ENCODE peak calls at places on chromosomes 5 and 9, in four cellular contexts. One of them, this sample, is unnamed.

GRCh38 chr5:177357459-177358332 is at the start of gene RGS14:
- DNase-seq in H9: no peak
- DNase-seq in IMR-90: peak
- DNase-seq in H1: no peak
- DNase-seq in this sample: no peak

GRCh38 chr9:36862206-36863145 is 171.6 kb downstream of the PAX5 start:
- DNase-seq in H9: peak
- DNase-seq in H1: peak
- DNase-seq in IMR-90: peak
- DNase-seq in this sample: peak

GRCh38 chr9:17829812-17830385 is 251.0 kb downstream of the SH3GL2 start:
- DNase-seq in IMR-90: no peak
- DNase-seq in H9: peak
- DNase-seq in H1: no peak
- DNase-seq in this sample: peak

GRCh38 chr5:10162468-10162867 is 87.2 kb downstream of the ATPSCKMT start:
- DNase-seq in H9: no peak
- DNase-seq in H1: no peak
- DNase-seq in IMR-90: no peak
- DNase-seq in this sample: peak

GRCh38 chr5:75734913-75735789 is 17.9 kb upstream of the POC5 start:
- DNase-seq in H1: peak
- DNase-seq in H9: peak
- DNase-seq in IMR-90: peak
- DNase-seq in this sample: peak

GRCh38 chr9:2809692-2810423 is 34.0 kb downstream of the PUM3 start:
- DNase-seq in H1: no peak
- DNase-seq in IMR-90: peak
- DNase-seq in H9: peak
- DNase-seq in this sample: peak

GRCh38 chr9:9341203-9341602 is 1271.6 kb downstream of the PTPRD start:
- DNase-seq in IMR-90: no peak
- DNase-seq in H1: no peak
- DNase-seq in H9: no peak
- DNase-seq in this sample: no peak

GRCh38 chr9:117916291-117916690 is 212.1 kb downstream of the TLR4 start:
- DNase-seq in H9: no peak
- DNase-seq in H1: no peak
- DNase-seq in IMR-90: no peak
- DNase-seq in this sample: no peak

GRCh38 chr9:69145148-69145547 is 28.9 kb upstream of the TJP2 start:
- DNase-seq in H1: peak
- DNase-seq in H9: peak
- DNase-seq in IMR-90: no peak
- DNase-seq in this sample: no peak

GRCh38 chr5:119397518-119398380 is 41.9 kb downstream of the TNFAIP8 start:
- DNase-seq in H1: no peak
- DNase-seq in H9: no peak
- DNase-seq in IMR-90: peak
- DNase-seq in this sample: no peak

GRCh38 chr9:20551835-20552234 is 70.5 kb downstream of the MLLT3 start:
- DNase-seq in H9: no peak
- DNase-seq in H1: no peak
- DNase-seq in IMR-90: no peak
- DNase-seq in this sample: no peak

GRCh38 chr9:93087971-93088655 is 7.9 kb upstream of the CARD19 start:
- DNase-seq in H1: no peak
- DNase-seq in IMR-90: no peak
- DNase-seq in H9: no peak
- DNase-seq in this sample: no peak

GRCh38 chr5:116395178-116395577 is 179.4 kb downstream of the SEMA6A start:
- DNase-seq in H9: no peak
- DNase-seq in IMR-90: no peak
- DNase-seq in H1: no peak
- DNase-seq in this sample: no peak

GRCh38 chr9:87290241-87290700 is 207.4 kb upstream of the DAPK1 start:
- DNase-seq in H1: no peak
- DNase-seq in IMR-90: peak
- DNase-seq in H9: no peak
- DNase-seq in this sample: no peak

GRCh38 chr9:125437771-125438221 is 176.2 kb downstream of the GAPVD1 start:
- DNase-seq in IMR-90: no peak
- DNase-seq in H1: no peak
- DNase-seq in H9: peak
- DNase-seq in this sample: no peak

GRCh38 chr5:373710-374602 is 52.4 kb downstream of the AHRR start:
- DNase-seq in IMR-90: peak
- DNase-seq in H9: peak
- DNase-seq in H1: peak
- DNase-seq in this sample: no peak

GRCh38 chr5:128329542-128329941 is 208.5 kb downstream of the FBN2 start:
- DNase-seq in IMR-90: no peak
- DNase-seq in H1: no peak
- DNase-seq in H9: no peak
- DNase-seq in this sample: no peak

GRCh38 chr5:26482076-26482816 is 556.1 kb downstream of the CDH9 start:
- DNase-seq in H9: no peak
- DNase-seq in H1: no peak
- DNase-seq in IMR-90: no peak
- DNase-seq in this sample: no peak

GRCh38 chr9:14051459-14051858 is 262.5 kb downstream of the NFIB start:
- DNase-seq in H9: no peak
- DNase-seq in H1: no peak
- DNase-seq in IMR-90: no peak
- DNase-seq in this sample: no peak

GRCh38 chr5:80153586-80154126 is 102.2 kb downstream of the SERINC5 start:
- DNase-seq in H9: no peak
- DNase-seq in IMR-90: no peak
- DNase-seq in H1: no peak
- DNase-seq in this sample: no peak

GRCh38 chr5:14449052-14449661 is 132.4 kb upstream of the OTULINL start:
- DNase-seq in H1: no peak
- DNase-seq in IMR-90: peak
- DNase-seq in H9: no peak
- DNase-seq in this sample: peak

GRCh38 chr9:81559197-81559596 is 130.2 kb downstream of the TLE1 start:
- DNase-seq in IMR-90: no peak
- DNase-seq in H1: no peak
- DNase-seq in H9: no peak
- DNase-seq in this sample: no peak

GRCh38 chr5:10331341-10331796 is 22.1 kb upstream of the MARCHF6 start:
- DNase-seq in H9: no peak
- DNase-seq in H1: no peak
- DNase-seq in IMR-90: peak
- DNase-seq in this sample: no peak

GRCh38 chr5:76250463-76250862 is 152.6 kb upstream of the IQGAP2 start:
- DNase-seq in IMR-90: no peak
- DNase-seq in H9: no peak
- DNase-seq in H1: no peak
- DNase-seq in this sample: no peak

GRCh38 chr9:135356796-135357195 is 122.8 kb upstream of the PPP1R26 start:
- DNase-seq in IMR-90: no peak
- DNase-seq in H9: no peak
- DNase-seq in H1: no peak
- DNase-seq in this sample: no peak

GRCh38 chr5:90747693-90748092 is 189.1 kb downstream of the ADGRV1 start:
- DNase-seq in H1: no peak
- DNase-seq in H9: no peak
- DNase-seq in IMR-90: no peak
- DNase-seq in this sample: peak

GRCh38 chr9:30967484-30967883 is 1417.0 kb upstream of the ACO1 start:
- DNase-seq in IMR-90: no peak
- DNase-seq in H9: no peak
- DNase-seq in H1: no peak
- DNase-seq in this sample: peak

GRCh38 chr9:15219511-15219910 is 87.5 kb downstream of the TTC39B start:
- DNase-seq in H1: no peak
- DNase-seq in IMR-90: no peak
- DNase-seq in H9: no peak
- DNase-seq in this sample: peak

GRCh38 chr5:176548967-176549444 is at the start of gene CDHR2:
- DNase-seq in H9: no peak
- DNase-seq in IMR-90: no peak
- DNase-seq in H1: no peak
- DNase-seq in this sample: no peak

GRCh38 chr5:145579336-145579735 is 255.8 kb downstream of the PRELID2 start:
- DNase-seq in H9: no peak
- DNase-seq in IMR-90: no peak
- DNase-seq in H1: no peak
- DNase-seq in this sample: no peak

GRCh38 chr5:13472834-13473233 is 471.7 kb downstream of the DNAH5 start:
- DNase-seq in H1: no peak
- DNase-seq in IMR-90: no peak
- DNase-seq in H9: no peak
- DNase-seq in this sample: no peak

GRCh38 chr5:169302491-169303118 is 1.7 kb upstream of the SLIT3 start:
- DNase-seq in H1: peak
- DNase-seq in H9: peak
- DNase-seq in IMR-90: peak
- DNase-seq in this sample: peak

GRCh38 chr5:15664961-15665360 is 165.0 kb downstream of the FBXL7 start:
- DNase-seq in IMR-90: peak
- DNase-seq in H9: no peak
- DNase-seq in H1: no peak
- DNase-seq in this sample: no peak

GRCh38 chr5:68086857-68087256 is 128.7 kb upstream of the PIK3R1 start:
- DNase-seq in IMR-90: peak
- DNase-seq in H1: no peak
- DNase-seq in H9: no peak
- DNase-seq in this sample: no peak

GRCh38 chr5:88158056-88158455 is 110.6 kb downstream of the TMEM161B start:
- DNase-seq in H1: no peak
- DNase-seq in H9: no peak
- DNase-seq in IMR-90: no peak
- DNase-seq in this sample: no peak

GRCh38 chr5:123035950-123036390 is 555 bp downstream of the PPIC start:
- DNase-seq in H1: peak
- DNase-seq in IMR-90: peak
- DNase-seq in H9: peak
- DNase-seq in this sample: peak

GRCh38 chr5:56625577-56625976 is 189.8 kb upstream of the MAP3K1 start:
- DNase-seq in H1: no peak
- DNase-seq in H9: no peak
- DNase-seq in IMR-90: peak
- DNase-seq in this sample: no peak

GRCh38 chr5:110865400-110866094 is 126.7 kb downstream of the SLC25A46 start:
- DNase-seq in IMR-90: peak
- DNase-seq in H1: peak
- DNase-seq in H9: peak
- DNase-seq in this sample: peak

GRCh38 chr9:130263601-130264413 is 1.8 kb upstream of the HMCN2 start:
- DNase-seq in H9: no peak
- DNase-seq in IMR-90: no peak
- DNase-seq in H1: no peak
- DNase-seq in this sample: peak
- H2AK5ac ChIP-seq in H9: no peak
- H2AK5ac ChIP-seq in IMR-90: no peak
- H2AK5ac ChIP-seq in H1: no peak
- H2AK5ac ChIP-seq in this sample: no peak

GRCh38 chr5:134819404-134819963 is 26.3 kb upstream of the C5orf24 start:
- DNase-seq in H9: no peak
- DNase-seq in IMR-90: no peak
- DNase-seq in H1: no peak
- DNase-seq in this sample: no peak
- H4K5ac ChIP-seq in H9: no peak
- H4K5ac ChIP-seq in IMR-90: no peak
- H4K5ac ChIP-seq in H1: no peak
- H4K5ac ChIP-seq in this sample: no peak

DNA sequence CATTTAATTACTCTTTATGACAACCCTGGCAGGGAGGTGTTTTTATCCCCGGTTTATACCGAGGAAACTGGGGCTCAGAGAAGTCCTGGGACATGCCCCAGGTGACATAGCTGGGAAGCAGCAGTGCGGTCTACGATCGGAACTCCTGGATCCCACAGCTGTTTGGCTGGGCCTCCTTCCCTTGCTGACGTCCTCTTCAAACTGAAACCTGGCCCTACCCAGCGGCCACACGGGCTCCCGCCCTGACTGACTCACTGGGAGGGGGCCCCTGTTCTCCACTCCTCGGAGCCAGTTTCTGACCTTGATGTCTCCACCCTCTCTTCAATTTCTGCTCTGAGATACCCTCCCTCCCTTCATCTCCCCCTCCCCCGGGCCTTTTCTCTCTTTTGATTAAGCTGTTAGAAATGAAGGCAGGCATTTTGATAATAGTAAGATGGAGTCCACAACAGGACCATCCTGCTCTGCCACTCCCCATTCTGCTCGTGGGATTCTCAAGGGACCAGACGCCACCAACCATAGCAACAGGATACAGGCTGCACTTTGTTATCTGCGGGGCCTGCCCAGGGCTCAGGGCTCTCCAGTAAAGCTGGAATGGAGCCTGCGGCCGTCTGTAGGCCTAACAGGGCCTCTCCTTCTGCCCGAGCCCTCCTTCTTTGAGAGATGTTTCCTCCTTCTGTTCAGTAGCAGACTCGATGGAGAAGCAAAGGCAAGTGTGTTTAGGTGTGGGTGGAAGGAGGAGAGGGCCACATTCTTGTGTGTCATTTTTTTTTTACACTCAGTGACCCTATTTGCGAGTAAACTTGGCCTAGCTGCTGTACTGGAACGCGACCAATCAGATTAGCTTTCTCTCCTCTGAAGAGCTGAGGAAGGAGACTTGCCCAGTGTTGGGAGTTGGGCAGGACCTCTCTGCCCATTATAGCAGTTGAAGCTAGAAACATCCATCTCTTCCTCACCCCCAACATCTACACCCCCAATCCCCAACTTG is 8.7 kb upstream of the EPB41L4B start:
- DNase-seq in IMR-90: peak
- DNase-seq in H9: peak
- DNase-seq in H1: no peak
- DNase-seq in this sample: peak
- H3K27ac ChIP-seq in IMR-90: no peak
- H3K27ac ChIP-seq in H9: no peak
- H3K27ac ChIP-seq in H1: no peak
- H3K27ac ChIP-seq in this sample: no peak

GRCh38 chr9:35729700-35730485 is 2.1 kb downstream of the TLN1 start:
- DNase-seq in H1: no peak
- DNase-seq in H9: peak
- DNase-seq in IMR-90: peak
- DNase-seq in this sample: peak
- H2AK5ac ChIP-seq in H1: peak
- H2AK5ac ChIP-seq in H9: no peak
- H2AK5ac ChIP-seq in IMR-90: peak
- H2AK5ac ChIP-seq in this sample: no peak